ENCODE peak calls at places on chromosomes 13 and 19, in four cellular contexts. R, J, F and Q are unnamed samples.

GRCh38 chr13:25675060-25675459 is 303.3 kb downstream of the ATP8A2 start:
- DNase-seq in J (no peak), R (no peak), F (no peak), Q (no peak)

GRCh38 chr13:96091164-96091931 is 1.4 kb downstream of the HS6ST3 start:
- DNase-seq in J (peak; percentile 68), R (peak; percentile 14), F (peak; percentile 33), Q (no peak)

GRCh38 chr13:103308700-103309099 is 242.5 kb upstream of the SLC10A2 start:
- DNase-seq in J (no peak), R (no peak), F (no peak), Q (no peak)

GRCh38 chr19:4732680-4733114 is 9.1 kb upstream of the DPP9 start:
- DNase-seq in R (peak; percentile 29), J (no peak), F (no peak), Q (no peak)

GRCh38 chr13:73708393-73708985 is 425.7 kb downstream of the KLF12 start:
- DNase-seq in J (no peak), R (no peak), F (no peak), Q (no peak)

GRCh38 chr19:2375341-2376121 is 15.5 kb downstream of the TMPRSS9 start:
- DNase-seq in J (no peak), R (no peak), F (no peak), Q (no peak)

GRCh38 chr19:5814123-5814839 is 9.4 kb downstream of the NRTN start:
- DNase-seq in J (no peak), R (no peak), F (no peak), Q (no peak)

GRCh38 chr19:42634409-42635232 is 39.9 kb upstream of the CEACAM8 start:
- DNase-seq in R (no peak), F (no peak), J (no peak), Q (no peak)

GRCh38 chr19:58009301-58009665 is 6.7 kb upstream of the ZNF606 start:
- DNase-seq in F (no peak), R (no peak), J (no peak), Q (no peak)

GRCh38 chr19:18886972-18887371 is 9.0 kb downstream of the CERS1 start:
- DNase-seq in R (no peak), F (no peak), J (no peak), Q (no peak)

GRCh38 chr13:98749501-98749900 is 3.0 kb downstream of the SLC15A1 start:
- DNase-seq in R (no peak), F (no peak), J (no peak), Q (no peak)

GRCh38 chr13:65600702-65601101 is 1629.4 kb downstream of the PCDH9 start:
- DNase-seq in R (no peak), F (no peak), J (no peak), Q (no peak)

GRCh38 chr19:43595605-43595998 is 332 bp downstream of the IRGQ start:
- DNase-seq in R (no peak), J (no peak), F (peak; percentile 60), Q (no peak)

GRCh38 chr19:21328402-21328801 is 808 bp downstream of the ZNF708 start:
- DNase-seq in R (no peak), F (no peak), J (no peak), Q (no peak)

GRCh38 chr13:24152292-24153214 is 8.0 kb upstream of the SPATA13 start:
- DNase-seq in J (no peak), R (no peak), F (no peak), Q (no peak)

GRCh38 chr13:32019612-32020233 is 11.9 kb upstream of the FRY start:
- DNase-seq in F (no peak), R (no peak), J (no peak), Q (no peak)

GRCh38 chr13:85582890-85583289 is 216.3 kb downstream of the SLITRK6 start:
- DNase-seq in F (no peak), J (no peak), R (no peak), Q (no peak)

GRCh38 chr19:3045885-3046603 is 16.3 kb downstream of the TLE5 start:
- DNase-seq in F (no peak), R (no peak), J (no peak), Q (no peak)

GRCh38 chr19:51615991-51616390 is 14.2 kb downstream of the SIGLEC5 start:
- DNase-seq in F (no peak), J (no peak), R (no peak), Q (no peak)

GRCh38 chr19:54573330-54573872 is at the start of gene LILRA2:
- DNase-seq in R (no peak), J (no peak), F (no peak), Q (no peak)

GRCh38 chr13:46668302-46668720 is 115.3 kb downstream of the LRCH1 start:
- DNase-seq in J (no peak), R (peak; percentile 35), F (peak; percentile 58), Q (no peak)

GRCh38 chr19:2546128-2547032 is 70.5 kb downstream of the GADD45B start:
- DNase-seq in F (peak; percentile 78), R (peak; percentile 90), J (peak; percentile 98), Q (peak; percentile 96)

GRCh38 chr19:55678121-55678671 is 3.2 kb downstream of the EPN1 start:
- DNase-seq in J (peak; percentile 78), F (peak; percentile 85), R (peak; percentile 45), Q (no peak)

GRCh38 chr19:46297700-46298476 is 1.0 kb downstream of the HIF3A start:
- DNase-seq in F (peak; percentile 73), J (peak; percentile 93), R (peak; percentile 90), Q (peak; percentile 91)

GRCh38 chr19:51365211-51366049 is 758 bp downstream of the ETFB start:
- DNase-seq in F (no peak), J (no peak), R (no peak), Q (peak; percentile 62)

GRCh38 chr19:17406887-17407196 is 1.4 kb upstream of the BST2 start:
- DNase-seq in F (no peak), R (no peak), J (no peak), Q (no peak)

GRCh38 chr13:40026174-40026585 is 370.7 kb downstream of the COG6 start:
- DNase-seq in F (no peak), R (no peak), J (no peak), Q (no peak)

GRCh38 chr19:44626067-44626624 is 12.8 kb downstream of the IGSF23 start:
- DNase-seq in R (no peak), J (no peak), F (no peak), Q (no peak)

GRCh38 chr13:31898383-31899071 is 133.0 kb upstream of the FRY start:
- DNase-seq in J (no peak), R (no peak), F (no peak), Q (no peak)

GRCh38 chr19:44596428-44597130 is 16.8 kb upstream of the IGSF23 start:
- DNase-seq in R (no peak), J (no peak), F (no peak), Q (no peak)

GRCh38 chr13:97321101-97321500 is 99.0 kb downstream of the MBNL2 start:
- DNase-seq in R (no peak), J (no peak), F (no peak), Q (no peak)

GRCh38 chr13:64709079-64709478 is 2521.1 kb downstream of the PCDH9 start:
- DNase-seq in F (no peak), R (no peak), J (no peak), Q (no peak)

GRCh38 chr13:45340422-45341033 is 455 bp downstream of the TPT1 start:
- DNase-seq in J (peak; percentile 98), R (peak; percentile 92), F (peak; percentile 93), Q (peak; percentile 94)
- H3K4me1 ChIP-seq in J (peaks cover 23% of the 10 kb centered on the region), R (peaks cover 68% of the 10 kb centered on the region), F (peaks cover 24% of the 10 kb centered on the region), Q (no peaks in the 10 kb centered on the region)

DNA sequence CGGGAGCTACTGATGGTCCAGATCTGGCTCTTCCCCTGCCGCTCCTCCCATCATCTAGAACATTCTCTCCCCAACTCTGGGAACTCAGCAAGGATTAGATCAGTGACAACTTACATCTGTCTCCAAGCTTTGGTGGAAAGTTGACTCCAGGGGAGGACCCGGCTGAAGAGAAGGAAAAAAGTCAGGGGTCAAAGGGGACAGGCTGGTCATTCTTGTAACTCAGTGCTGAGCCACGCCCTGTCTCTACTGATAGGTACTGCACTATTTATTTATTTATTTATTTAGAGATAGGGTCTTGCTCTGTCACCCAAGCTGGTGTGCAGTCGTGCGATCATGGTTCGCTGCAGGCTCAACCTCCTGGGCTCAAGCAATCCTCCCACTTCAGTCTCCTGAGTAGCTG is 14.3 kb downstream of the PLEKHA4 start:
- DNase-seq in F (no peak), R (no peak), J (no peak), Q (no peak)
- TF ChIP-seq CTCF in F (no peak), R (no peak), J (no peak), Q (no peak)

DNA sequence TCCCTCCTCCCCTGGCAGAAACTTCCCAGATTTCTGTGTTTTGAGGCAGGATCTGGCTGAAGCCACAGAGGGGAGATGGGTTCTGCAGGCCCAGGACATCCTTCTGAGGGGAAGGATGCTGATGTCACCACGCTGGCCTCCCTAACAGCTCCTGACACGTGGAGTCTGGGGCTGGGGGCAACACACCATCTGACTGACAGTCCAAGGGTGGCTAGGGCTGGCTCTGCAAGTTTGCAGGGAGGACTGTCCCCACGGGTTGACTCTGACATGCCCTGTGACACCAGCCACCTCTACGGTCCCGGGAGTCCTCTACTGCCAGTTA is 14.6 kb downstream of the PAK4 start:
- DNase-seq in R (no peak), J (no peak), F (no peak), Q (no peak)
- H3K4me3 ChIP-seq in R (no peak overlapping the region), J (no peak overlapping the region), F (no peak overlapping the region), Q (no peak overlapping the region)

DNA sequence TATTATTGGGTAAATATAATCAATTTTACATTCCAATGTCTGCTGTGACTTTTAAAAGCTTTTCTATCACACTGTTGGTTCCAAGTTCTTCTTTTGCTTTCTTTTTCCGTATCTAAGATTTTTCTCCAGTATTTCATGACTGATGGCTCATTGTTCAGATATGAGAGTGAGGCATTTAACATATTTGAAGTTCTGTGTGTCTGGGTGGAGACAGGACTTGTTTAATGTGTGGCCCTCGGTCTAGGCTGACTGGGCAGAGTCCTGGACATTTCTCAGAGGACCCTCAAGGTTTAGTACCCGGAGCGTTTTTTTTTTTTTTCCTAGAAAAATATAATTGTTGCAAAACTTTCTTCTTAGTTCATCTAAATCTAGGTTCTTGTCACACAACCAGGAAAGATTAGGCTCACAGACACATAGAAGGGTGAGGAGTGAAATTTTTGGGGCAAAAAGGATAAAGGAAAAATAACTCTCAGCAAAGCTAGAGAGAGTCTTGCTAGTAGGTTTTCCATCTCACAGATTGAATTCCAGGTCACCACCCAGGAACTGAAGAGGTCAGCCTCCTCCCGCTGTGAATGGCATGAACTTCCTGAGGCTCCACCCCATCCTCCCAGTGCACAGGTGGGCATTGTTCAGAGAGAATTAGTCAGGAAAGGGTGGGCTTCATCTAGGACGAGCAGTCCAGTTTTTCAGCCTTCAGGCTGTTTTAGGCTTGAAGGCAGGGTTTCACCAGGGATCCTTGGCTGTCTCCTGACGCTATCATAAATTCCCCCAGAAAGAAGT is 1002.4 kb upstream of the PCDH9 start:
- DNase-seq in R (no peak), F (no peak), J (no peak), Q (no peak)
- H3K4me1 ChIP-seq in R (no peaks in the 10 kb centered on the region), F (no peaks in the 10 kb centered on the region), J (no peaks in the 10 kb centered on the region), Q (no peaks in the 10 kb centered on the region)

DNA sequence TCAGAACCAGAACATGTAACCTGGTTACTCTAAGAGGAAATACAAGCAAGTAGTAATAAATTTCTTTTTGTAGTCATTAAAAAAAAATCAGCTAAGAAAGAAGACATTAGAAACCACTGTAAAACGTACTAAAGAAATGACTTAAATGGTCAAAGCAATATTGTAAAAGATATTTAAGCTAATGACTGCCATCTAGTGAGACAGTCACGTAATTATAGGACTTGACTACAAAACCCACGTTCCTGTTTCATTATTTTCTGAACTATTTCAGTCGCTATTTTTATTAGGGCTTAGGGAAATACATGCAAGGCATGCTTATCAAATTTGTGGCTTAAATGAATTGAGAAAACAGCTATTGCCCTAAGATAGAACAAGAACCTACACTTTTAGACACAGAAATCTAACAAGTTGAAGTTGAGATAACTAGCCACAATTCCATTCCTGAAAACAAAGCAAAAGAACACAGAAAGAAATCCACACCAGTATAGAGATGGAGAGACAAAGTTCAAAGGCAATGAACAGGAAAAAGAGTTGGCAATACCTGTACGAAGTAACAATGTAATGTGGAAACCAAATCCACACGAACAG is 17.9 kb downstream of the ALG5 start:
- DNase-seq in J (no peak), R (no peak), F (no peak), Q (no peak)
- TF ChIP-seq CTCF in J (peak; percentile 47), R (peak; percentile 64), F (no peak), Q (peak; percentile 12)